ENCODE peak calls at places on chromosome 11, in ten cellular contexts. P, E, L, B, M, A, N, T, V and J are unnamed samples.

GRCh38 chr11:30510750-30511149 is 75.4 kb downstream of the MPPED2 start:
- DNase-seq in P (no peak), T (no peak), L (no peak), A (no peak), V (no peak), E (no peak), M (no peak), N (no peak), B (no peak), J (no peak)

GRCh38 chr11:132072044-132072879 is 701.8 kb downstream of the NTM start:
- DNase-seq in T (no peak), B (no peak), L (no peak), N (no peak), P (no peak), M (no peak), E (no peak), V (no peak), A (peak), J (peak)

GRCh38 chr11:123532131-123532530 is 102.1 kb downstream of the GRAMD1B start:
- DNase-seq in B (no peak), A (no peak), P (no peak), T (no peak), E (no peak), M (no peak), V (no peak), N (no peak), L (no peak), J (peak)

GRCh38 chr11:67267188-67268035 is 1.1 kb downstream of the GRK2 start:
- DNase-seq in P (peak), E (peak), V (no peak), M (no peak), L (peak), N (peak), T (no peak), B (no peak), A (no peak), J (no peak)

GRCh38 chr11:34427171-34427805 is 11.4 kb upstream of the CAT start:
- DNase-seq in N (no peak), E (peak), V (no peak), B (no peak), M (no peak), P (peak), T (no peak), L (no peak), A (peak), J (peak)

GRCh38 chr11:35272391-35272821 is 133.4 kb downstream of the CD44 start:
- DNase-seq in T (no peak), L (no peak), A (no peak), B (no peak), M (no peak), V (peak), N (no peak), P (no peak), E (no peak), J (no peak)

GRCh38 chr11:117143871-117144476 is at the start of gene PAFAH1B2:
- DNase-seq in L (peak), V (peak), B (peak), T (peak), E (peak), M (peak), N (peak), A (peak), P (peak), J (peak)

GRCh38 chr11:35548925-35549561 is 23.6 kb upstream of the PAMR1 start:
- DNase-seq in T (no peak), M (no peak), E (no peak), B (no peak), L (no peak), A (no peak), V (no peak), N (no peak), P (no peak), J (peak)

GRCh38 chr11:10564692-10565318 is 3.7 kb downstream of the LYVE1 start:
- DNase-seq in B (no peak), A (no peak), V (no peak), T (no peak), M (no peak), E (peak), N (no peak), P (no peak), L (no peak), J (peak)

GRCh38 chr11:118283756-118284350 is 19.8 kb upstream of the MPZL2 start:
- DNase-seq in V (no peak), L (no peak), N (no peak), A (no peak), T (no peak), P (no peak), M (no peak), B (no peak), E (no peak), J (no peak)

GRCh38 chr11:106399075-106399500 is 321.6 kb downstream of the AASDHPPT start:
- DNase-seq in E (no peak), M (no peak), B (no peak), P (peak), V (no peak), A (peak), L (no peak), N (peak), T (no peak), J (peak)

GRCh38 chr11:130525307-130525706 is 76.9 kb downstream of the ADAMTS15 start:
- DNase-seq in T (no peak), M (no peak), P (no peak), L (no peak), A (no peak), E (no peak), B (no peak), N (no peak), V (no peak), J (no peak)

GRCh38 chr11:86377972-86378371 is 3.3 kb downstream of the CCDC81 start:
- DNase-seq in T (no peak), N (no peak), B (no peak), E (no peak), V (no peak), P (no peak), A (no peak), L (no peak), M (no peak), J (no peak)

GRCh38 chr11:132770802-132771545 is 761.3 kb downstream of the OPCML start:
- DNase-seq in E (no peak), B (no peak), P (no peak), N (no peak), V (no peak), A (no peak), T (no peak), L (no peak), M (no peak), J (no peak)

GRCh38 chr11:66478823-66479740 is 1.2 kb upstream of the DPP3 start:
- DNase-seq in A (peak), B (peak), E (peak), V (no peak), L (no peak), N (peak), M (no peak), T (peak), P (peak), J (peak)

GRCh38 chr11:124676386-124676785 is 2.7 kb downstream of the SPA17 start:
- DNase-seq in T (no peak), V (no peak), P (no peak), L (no peak), A (no peak), E (no peak), B (no peak), N (no peak), M (no peak), J (peak)

GRCh38 chr11:84524422-84525051 is 1102.6 kb downstream of the DLG2 start:
- DNase-seq in L (peak), E (peak), T (no peak), N (no peak), B (no peak), A (peak), M (peak), P (peak), V (no peak), J (peak)

GRCh38 chr11:130675456-130675855 is 227.0 kb downstream of the ADAMTS15 start:
- DNase-seq in B (no peak), T (no peak), E (peak), M (no peak), V (no peak), A (no peak), L (no peak), N (peak), P (peak), J (peak)

GRCh38 chr11:109696191-109696897 is 274.4 kb downstream of the C11orf87 start:
- DNase-seq in P (no peak), B (no peak), N (no peak), T (no peak), E (no peak), L (no peak), V (no peak), A (peak), M (no peak), J (peak)

GRCh38 chr11:77087723-77088225 is 14.9 kb upstream of the OMP start:
- DNase-seq in B (no peak), A (no peak), N (no peak), M (no peak), E (no peak), T (no peak), V (no peak), P (no peak), L (no peak), J (no peak)

GRCh38 chr11:111723595-111723994 is 42.6 kb downstream of the PPP2R1B start:
- DNase-seq in A (no peak), M (no peak), P (no peak), E (no peak), N (peak), L (no peak), T (no peak), V (no peak), B (no peak), J (no peak)

GRCh38 chr11:120529214-120529613 is 17.7 kb downstream of the GRIK4 start:
- DNase-seq in N (peak), M (no peak), T (no peak), A (no peak), P (no peak), B (no peak), E (no peak), L (no peak), V (no peak), J (no peak)